ENCODE peak calls at places on chromosomes 11 and 22, in six cellular contexts. One of them, this sample, is unnamed.

GRCh38 chr11:41379084-41379483 is 80.4 kb downstream of the LRRC4C start:
- DNase-seq in suprapubic skin: no peak
- DNase-seq in lung: no peak
- DNase-seq in A549: no peak
- DNase-seq in breast epithelium: no peak
- DNase-seq in cardiac muscle cell: no peak
- DNase-seq in this sample: no peak

GRCh38 chr11:12088047-12088481 is 22.3 kb upstream of the MICAL2 start:
- DNase-seq in suprapubic skin: peak; percentile 68
- DNase-seq in lung: no peak
- DNase-seq in A549: peak; percentile 82
- DNase-seq in breast epithelium: peak; percentile 69
- DNase-seq in cardiac muscle cell: peak; percentile 73
- DNase-seq in this sample: peak; percentile 83

GRCh38 chr22:49953027-49953679 is 7.4 kb upstream of the PIM3 start:
- DNase-seq in suprapubic skin: no peak
- DNase-seq in lung: no peak
- DNase-seq in A549: no peak
- DNase-seq in breast epithelium: no peak
- DNase-seq in cardiac muscle cell: no peak
- DNase-seq in this sample: no peak

GRCh38 chr11:103682318-103683184 is 353.9 kb upstream of the DDI1 start:
- DNase-seq in suprapubic skin: peak; percentile 62
- DNase-seq in lung: peak; percentile 63
- DNase-seq in A549: peak; percentile 82
- DNase-seq in breast epithelium: peak; percentile 32
- DNase-seq in cardiac muscle cell: peak; percentile 81
- DNase-seq in this sample: peak; percentile 80

GRCh38 chr11:117315285-117316196 is 515 bp downstream of the BACE1 start:
- DNase-seq in suprapubic skin: no peak
- DNase-seq in lung: no peak
- DNase-seq in A549: no peak
- DNase-seq in breast epithelium: no peak
- DNase-seq in cardiac muscle cell: peak; percentile 19
- DNase-seq in this sample: no peak

GRCh38 chr11:47271961-47272661 is 2.2 kb downstream of the MADD start:
- DNase-seq in suprapubic skin: no peak
- DNase-seq in lung: no peak
- DNase-seq in A549: no peak
- DNase-seq in breast epithelium: no peak
- DNase-seq in cardiac muscle cell: peak; percentile 83
- DNase-seq in this sample: no peak

GRCh38 chr22:38125731-38126344 is 15.4 kb upstream of the BAIAP2L2 start:
- DNase-seq in suprapubic skin: no peak
- DNase-seq in lung: no peak
- DNase-seq in A549: no peak
- DNase-seq in breast epithelium: no peak
- DNase-seq in cardiac muscle cell: no peak
- DNase-seq in this sample: no peak

GRCh38 chr22:49811014-49811791 is 16.5 kb downstream of the BRD1 start:
- DNase-seq in suprapubic skin: no peak
- DNase-seq in lung: no peak
- DNase-seq in A549: no peak
- DNase-seq in breast epithelium: no peak
- DNase-seq in cardiac muscle cell: no peak
- DNase-seq in this sample: no peak

GRCh38 chr11:95450547-95451123 is 219.6 kb upstream of the SESN3 start:
- DNase-seq in suprapubic skin: no peak
- DNase-seq in lung: no peak
- DNase-seq in A549: no peak
- DNase-seq in breast epithelium: no peak
- DNase-seq in cardiac muscle cell: no peak
- DNase-seq in this sample: no peak

GRCh38 chr11:91326751-91327150 is 897.9 kb upstream of the FAT3 start:
- DNase-seq in suprapubic skin: no peak
- DNase-seq in lung: no peak
- DNase-seq in A549: no peak
- DNase-seq in breast epithelium: no peak
- DNase-seq in cardiac muscle cell: no peak
- DNase-seq in this sample: no peak

GRCh38 chr11:112965601-112966125 is 4.4 kb downstream of the NCAM1 start:
- DNase-seq in suprapubic skin: no peak
- DNase-seq in lung: no peak
- DNase-seq in A549: no peak
- DNase-seq in breast epithelium: no peak
- DNase-seq in cardiac muscle cell: peak; percentile 21
- DNase-seq in this sample: no peak

GRCh38 chr11:16840951-16841350 is 102.5 kb downstream of the C11orf58 start:
- DNase-seq in suprapubic skin: no peak
- DNase-seq in lung: no peak
- DNase-seq in A549: no peak
- DNase-seq in breast epithelium: no peak
- DNase-seq in cardiac muscle cell: no peak
- DNase-seq in this sample: no peak

DNA sequence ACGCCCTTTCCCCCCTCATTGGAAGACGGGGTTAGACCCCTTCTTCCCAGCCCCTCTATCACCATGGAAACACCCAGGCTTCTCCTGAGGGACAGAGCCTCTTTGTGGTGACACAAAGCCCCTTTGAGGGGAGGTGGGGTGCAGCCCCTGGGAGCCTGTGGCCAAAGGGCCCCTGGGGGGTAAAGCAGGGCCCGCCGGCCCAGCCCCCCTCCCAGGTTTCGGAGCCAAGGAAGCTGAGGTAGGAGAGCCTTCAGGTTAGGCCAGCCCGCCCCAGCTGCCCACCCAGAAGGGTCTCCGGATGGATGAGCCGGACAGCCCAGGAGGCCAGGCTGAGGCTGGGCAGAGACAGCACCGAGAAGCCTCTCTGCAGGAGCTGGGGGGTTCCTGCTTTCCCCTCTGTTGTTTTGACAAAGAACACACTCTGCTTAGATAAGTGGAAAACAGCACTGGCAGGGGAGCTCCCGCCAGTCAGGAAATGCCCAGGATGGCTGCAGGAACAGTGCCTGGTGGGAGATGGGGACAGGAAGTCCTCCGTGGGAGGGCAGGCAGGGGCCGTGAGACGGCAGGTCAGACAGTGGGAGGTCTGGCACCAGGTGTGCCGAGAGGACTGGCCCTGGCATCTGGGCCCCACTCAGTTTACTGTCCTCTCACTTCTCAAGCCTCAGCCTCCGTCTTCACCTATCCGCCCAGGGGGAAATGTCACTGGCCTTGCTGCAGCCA is 18.2 kb downstream of the ARVCF start:
- DNase-seq in suprapubic skin: peak; percentile 48
- DNase-seq in lung: no peak
- DNase-seq in A549: no peak
- DNase-seq in breast epithelium: no peak
- DNase-seq in cardiac muscle cell: peak; percentile 21
- DNase-seq in this sample: no peak
- H3K4me1 ChIP-seq in suprapubic skin: peaks cover 22% of the 10 kb centered on the region
- H3K4me1 ChIP-seq in lung: no peaks in the 10 kb centered on the region
- H3K4me1 ChIP-seq in A549: no peaks in the 10 kb centered on the region
- H3K4me1 ChIP-seq in breast epithelium: no peaks in the 10 kb centered on the region
- H3K4me1 ChIP-seq in cardiac muscle cell: peaks cover 42% of the 10 kb centered on the region
- H3K4me1 ChIP-seq in this sample: no peaks in the 10 kb centered on the region

GRCh38 chr22:36660931-36661330 is 42.6 kb downstream of the CACNG2 start:
- DNase-seq in suprapubic skin: no peak
- DNase-seq in lung: no peak
- DNase-seq in A549: no peak
- DNase-seq in breast epithelium: no peak
- DNase-seq in cardiac muscle cell: no peak
- DNase-seq in this sample: no peak
- H3K4me1 ChIP-seq in suprapubic skin: peaks cover 20% of the 10 kb centered on the region
- H3K4me1 ChIP-seq in lung: no peaks in the 10 kb centered on the region
- H3K4me1 ChIP-seq in A549: peaks cover 22% of the 10 kb centered on the region
- H3K4me1 ChIP-seq in breast epithelium: peaks cover 16% of the 10 kb centered on the region
- H3K4me1 ChIP-seq in cardiac muscle cell: no peaks in the 10 kb centered on the region
- H3K4me1 ChIP-seq in this sample: no peaks in the 10 kb centered on the region

GRCh38 chr22:39301108-39301507 is 18.3 kb downstream of the RPL3 start:
- DNase-seq in suprapubic skin: no peak
- DNase-seq in lung: no peak
- DNase-seq in A549: no peak
- DNase-seq in breast epithelium: no peak
- DNase-seq in cardiac muscle cell: no peak
- DNase-seq in this sample: no peak
- H3K4me1 ChIP-seq in suprapubic skin: peaks cover 38% of the 10 kb centered on the region
- H3K4me1 ChIP-seq in lung: no peaks in the 10 kb centered on the region
- H3K4me1 ChIP-seq in A549: peaks cover 44% of the 10 kb centered on the region
- H3K4me1 ChIP-seq in breast epithelium: peaks cover 31% of the 10 kb centered on the region
- H3K4me1 ChIP-seq in cardiac muscle cell: peaks cover 15% of the 10 kb centered on the region
- H3K4me1 ChIP-seq in this sample: no peaks in the 10 kb centered on the region

GRCh38 chr11:65309006-65309405 is 5.7 kb upstream of the CDC42EP2 start:
- DNase-seq in suprapubic skin: no peak
- DNase-seq in lung: no peak
- DNase-seq in A549: no peak
- DNase-seq in breast epithelium: no peak
- DNase-seq in cardiac muscle cell: no peak
- DNase-seq in this sample: no peak

GRCh38 chr11:65310215-65310614 is 4.5 kb upstream of the CDC42EP2 start:
- DNase-seq in suprapubic skin: no peak
- DNase-seq in lung: peak; percentile 52
- DNase-seq in A549: no peak
- DNase-seq in breast epithelium: no peak
- DNase-seq in cardiac muscle cell: no peak
- DNase-seq in this sample: no peak

GRCh38 chr11:65307298-65308229 is 7.1 kb upstream of the CDC42EP2 start:
- DNase-seq in suprapubic skin: no peak
- DNase-seq in lung: no peak
- DNase-seq in A549: no peak
- DNase-seq in breast epithelium: no peak
- DNase-seq in cardiac muscle cell: no peak
- DNase-seq in this sample: no peak

GRCh38 chr11:65310756-65311155 is 3.9 kb upstream of the CDC42EP2 start:
- DNase-seq in suprapubic skin: no peak
- DNase-seq in lung: no peak
- DNase-seq in A549: no peak
- DNase-seq in breast epithelium: no peak
- DNase-seq in cardiac muscle cell: no peak
- DNase-seq in this sample: no peak

DNA sequence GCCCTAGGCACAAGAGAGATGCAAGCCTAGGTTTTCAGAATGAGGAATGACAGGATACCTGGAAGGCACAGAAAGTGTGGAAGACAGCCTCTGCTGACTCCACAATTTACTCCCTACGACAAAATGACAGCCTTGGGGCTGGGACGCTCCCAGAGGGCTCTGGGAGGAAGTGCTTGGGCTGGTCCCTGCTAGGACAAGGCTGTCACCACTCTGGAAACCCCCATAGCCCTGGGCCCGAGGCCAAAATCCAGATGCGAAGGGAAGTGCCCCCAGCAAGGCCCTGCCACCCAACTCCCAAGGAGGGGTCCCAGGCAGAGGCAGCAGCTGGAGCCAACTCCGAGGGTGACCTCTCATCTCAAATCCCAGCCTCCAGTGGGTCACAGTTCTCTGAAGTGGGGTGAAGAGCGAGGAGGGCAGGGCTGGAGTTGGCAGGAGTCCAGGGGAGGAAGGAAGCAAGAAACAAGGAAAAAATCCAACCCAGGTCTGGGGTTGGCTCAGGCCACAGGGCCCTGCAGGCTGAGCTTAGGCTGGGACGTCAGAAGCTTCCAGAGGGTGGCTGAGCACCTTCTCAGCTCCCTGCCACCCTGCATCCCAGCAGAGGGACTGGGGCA is 6.3 kb upstream of the CDC42EP2 start:
- DNase-seq in suprapubic skin: no peak
- DNase-seq in lung: peak; percentile 54
- DNase-seq in A549: no peak
- DNase-seq in breast epithelium: no peak
- DNase-seq in cardiac muscle cell: no peak
- DNase-seq in this sample: no peak
- H3K4me1 ChIP-seq in suprapubic skin: peaks cover 28% of the 10 kb centered on the region
- H3K4me1 ChIP-seq in lung: peaks cover 4% of the 10 kb centered on the region
- H3K4me1 ChIP-seq in A549: peaks cover 52% of the 10 kb centered on the region
- H3K4me1 ChIP-seq in breast epithelium: peaks cover 3% of the 10 kb centered on the region
- H3K4me1 ChIP-seq in cardiac muscle cell: no peaks in the 10 kb centered on the region
- H3K4me1 ChIP-seq in this sample: no peaks in the 10 kb centered on the region

GRCh38 chr11:126408496-126408895 is 53.0 kb downstream of the ST3GAL4 start:
- DNase-seq in suprapubic skin: no peak
- DNase-seq in lung: no peak
- DNase-seq in A549: no peak
- DNase-seq in breast epithelium: no peak
- DNase-seq in cardiac muscle cell: no peak
- DNase-seq in this sample: no peak
- H3K4me1 ChIP-seq in suprapubic skin: peaks cover 74% of the 10 kb centered on the region
- H3K4me1 ChIP-seq in lung: peaks cover 7% of the 10 kb centered on the region
- H3K4me1 ChIP-seq in A549: peaks cover 3% of the 10 kb centered on the region
- H3K4me1 ChIP-seq in breast epithelium: no peaks in the 10 kb centered on the region
- H3K4me1 ChIP-seq in cardiac muscle cell: peaks cover 11% of the 10 kb centered on the region
- H3K4me1 ChIP-seq in this sample: no peaks in the 10 kb centered on the region

DNA sequence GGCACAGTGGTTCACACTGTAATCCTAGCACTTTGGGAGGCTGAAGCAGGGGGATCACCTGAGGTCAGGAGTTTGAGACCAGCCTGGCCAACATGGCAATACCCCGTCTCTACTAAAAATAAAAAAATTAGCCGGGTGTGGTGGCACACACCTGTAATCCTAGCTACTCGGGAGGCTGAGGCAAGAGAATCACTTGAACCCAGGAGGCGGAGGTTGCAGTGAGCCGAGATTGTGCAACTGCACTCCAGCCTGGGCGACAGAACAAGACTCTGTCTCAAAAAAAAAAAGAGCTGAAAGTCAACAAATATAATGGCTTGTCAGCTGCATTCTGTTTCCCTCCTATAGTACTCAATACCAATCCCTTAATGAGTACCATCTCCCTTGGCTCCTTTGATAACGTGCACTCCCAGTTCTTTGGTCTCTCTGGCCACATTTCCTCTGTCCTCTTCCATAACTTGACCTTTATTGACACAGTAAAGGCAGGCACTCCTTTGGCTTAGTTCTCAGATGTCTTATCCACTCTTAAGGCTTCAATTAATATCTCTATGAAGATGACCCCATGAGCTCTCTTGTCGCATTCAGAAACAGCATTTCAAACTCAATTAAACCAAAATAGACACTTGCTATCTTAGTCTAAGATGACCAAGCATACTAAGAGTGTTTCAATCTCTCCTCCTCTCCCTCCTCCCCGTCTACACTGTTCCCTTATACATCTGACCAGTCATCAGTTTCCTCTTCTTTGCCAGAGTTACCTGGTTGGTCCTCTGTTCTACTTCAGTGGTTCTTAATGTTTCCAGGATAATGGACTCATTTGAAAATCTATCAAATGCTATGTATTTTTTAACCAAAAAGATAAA is 4.8 kb downstream of the MAPK1 start:
- DNase-seq in suprapubic skin: no peak
- DNase-seq in lung: no peak
- DNase-seq in A549: no peak
- DNase-seq in breast epithelium: no peak
- DNase-seq in cardiac muscle cell: no peak
- DNase-seq in this sample: no peak
- H3K4me1 ChIP-seq in suprapubic skin: peaks cover 79% of the 10 kb centered on the region
- H3K4me1 ChIP-seq in lung: peaks cover 46% of the 10 kb centered on the region
- H3K4me1 ChIP-seq in A549: peaks cover 48% of the 10 kb centered on the region
- H3K4me1 ChIP-seq in breast epithelium: peaks cover 8% of the 10 kb centered on the region
- H3K4me1 ChIP-seq in cardiac muscle cell: peaks cover 42% of the 10 kb centered on the region
- H3K4me1 ChIP-seq in this sample: peaks cover 86% of the 10 kb centered on the region

GRCh38 chr11:27413218-27413617 is 50.2 kb upstream of the CCDC34 start:
- DNase-seq in suprapubic skin: no peak
- DNase-seq in lung: no peak
- DNase-seq in A549: no peak
- DNase-seq in breast epithelium: no peak
- DNase-seq in cardiac muscle cell: no peak
- DNase-seq in this sample: no peak
- H3K4me1 ChIP-seq in suprapubic skin: peaks cover 76% of the 10 kb centered on the region
- H3K4me1 ChIP-seq in lung: peaks cover 21% of the 10 kb centered on the region
- H3K4me1 ChIP-seq in A549: peaks cover 87% of the 10 kb centered on the region
- H3K4me1 ChIP-seq in breast epithelium: no peaks in the 10 kb centered on the region
- H3K4me1 ChIP-seq in cardiac muscle cell: peaks cover 58% of the 10 kb centered on the region
- H3K4me1 ChIP-seq in this sample: no peaks in the 10 kb centered on the region

This sample was measured in right atrium auricular region.